ENCODE peak calls at places on chromosomes 16 and 17, in five cellular contexts. E, L, U, F and X are unnamed samples.

GRCh38 chr16:73371584-73372319 is 323.8 kb upstream of the ZFHX3 start:
- DNase-seq in E (no peak), L (no peak), U (no peak), F (no peak), X (no peak)

GRCh38 chr17:9842057-9842758 is 16.5 kb downstream of the GLP2R start:
- DNase-seq in E (peak; percentile 43), L (peak; percentile 27), U (peak; percentile 44), F (no peak), X (no peak)

GRCh38 chr17:47323382-47324223 is at the start of gene EFCAB13:
- DNase-seq in E (peak; percentile 84), L (peak; percentile 90), U (peak; percentile 89), F (peak; percentile 99), X (peak; percentile 85)

GRCh38 chr17:51258756-51259573 is 884 bp downstream of the MBTD1 start:
- DNase-seq in E (peak; percentile 6), L (no peak), U (peak; percentile 11), F (peak; percentile 50), X (no peak)

GRCh38 chr17:1720856-1721386 is 3.6 kb upstream of the WDR81 start:
- DNase-seq in E (peak; percentile 78), L (peak; percentile 72), U (peak; percentile 58), F (peak; percentile 80), X (peak; percentile 78)

GRCh38 chr17:66549312-66549705 is 246.9 kb downstream of the PRKCA start:
- DNase-seq in E (no peak), L (no peak), U (no peak), F (no peak), X (no peak)

GRCh38 chr16:50204426-50205108 is 51.5 kb downstream of the TENT4B start:
- DNase-seq in E (no peak), L (no peak), U (no peak), F (no peak), X (no peak)

GRCh38 chr16:63877401-63877800 is 1244.5 kb downstream of the CDH11 start:
- DNase-seq in E (no peak), L (no peak), U (no peak), F (no peak), X (no peak)

GRCh38 chr16:30397776-30398659 is 2.8 kb downstream of the ZNF48 start:
- DNase-seq in E (no peak), L (no peak), U (no peak), F (no peak), X (no peak)

GRCh38 chr16:77225182-77225581 is 26.0 kb downstream of the SYCE1L start:
- DNase-seq in E (no peak), L (no peak), U (no peak), F (no peak), X (no peak)

GRCh38 chr16:85391769-85392583 is 221.1 kb upstream of the GSE1 start:
- DNase-seq in E (no peak), L (no peak), U (no peak), F (no peak), X (no peak)

GRCh38 chr17:42985225-42985624 is 4.9 kb downstream of the RUNDC1 start:
- DNase-seq in E (no peak), L (no peak), U (no peak), F (no peak), X (no peak)

GRCh38 chr17:43471801-43472200 is 12.0 kb upstream of the DHX8 start:
- DNase-seq in E (no peak), L (no peak), U (no peak), F (no peak), X (no peak)

GRCh38 chr16:66028505-66029216 is 337.8 kb upstream of the CDH5 start:
- DNase-seq in E (peak; percentile 45), L (no peak), U (no peak), F (no peak), X (no peak)

GRCh38 chr17:51423421-51424160 is 163.2 kb downstream of the UTP18 start:
- DNase-seq in E (no peak), L (no peak), U (no peak), F (no peak), X (no peak)

GRCh38 chr16:65884018-65884417 is 482.5 kb upstream of the CDH5 start:
- DNase-seq in E (no peak), L (no peak), U (no peak), F (no peak), X (no peak)

GRCh38 chr17:61219460-61219859 is 180.2 kb upstream of the TBX2 start:
- DNase-seq in E (no peak), L (no peak), U (peak; percentile 27), F (no peak), X (no peak)

GRCh38 chr17:4786111-4786491 is at the start of gene VMO1:
- DNase-seq in E (no peak), L (no peak), U (peak; percentile 28), F (no peak), X (no peak)

GRCh38 chr17:64786337-64786736 is 124.2 kb upstream of the SMURF2 start:
- DNase-seq in E (no peak), L (no peak), U (no peak), F (no peak), X (no peak)

GRCh38 chr17:8365143-8365542 is 11.4 kb downstream of the KRABD2 start:
- DNase-seq in E (no peak), L (no peak), U (no peak), F (no peak), X (no peak)

GRCh38 chr16:77993586-77993985 is 28.8 kb upstream of the CLEC3A start:
- DNase-seq in E (no peak), L (no peak), U (no peak), F (no peak), X (no peak)

GRCh38 chr17:41751288-41751687 is 16.8 kb upstream of the HAP1 start:
- DNase-seq in E (no peak), L (no peak), U (no peak), F (no peak), X (no peak)

GRCh38 chr17:69961488-69962145 is 113.4 kb upstream of the KCNJ16 start:
- DNase-seq in E (no peak), L (peak; percentile 26), U (peak; percentile 11), F (no peak), X (no peak)

GRCh38 chr17:34644941-34645550 is 65.7 kb downstream of the TMEM132E start:
- DNase-seq in E (no peak), L (no peak), U (no peak), F (no peak), X (no peak)

GRCh38 chr16:83994087-83994486 is 26.0 kb downstream of the NECAB2 start:
- DNase-seq in E (peak; percentile 8), L (no peak), U (no peak), F (peak; percentile 36), X (no peak)

GRCh38 chr17:49990921-49991320 is 4.1 kb downstream of the DLX3 start:
- DNase-seq in E (no peak), L (no peak), U (no peak), F (peak; percentile 2), X (no peak)

GRCh38 chr17:49575524-49576120 is at the start of gene NXPH3:
- DNase-seq in E (peak; percentile 44), L (peak; percentile 80), U (peak; percentile 63), F (peak; percentile 98), X (peak; percentile 60)

GRCh38 chr17:65531508-65532431 is 29.7 kb downstream of the AXIN2 start:
- DNase-seq in E (peak; percentile 22), L (peak; percentile 44), U (peak; percentile 43), F (peak; percentile 88), X (peak; percentile 63)

GRCh38 chr16:67182288-67182687 is 1.5 kb downstream of the MATCAP1 start:
- DNase-seq in E (no peak), L (no peak), U (no peak), F (no peak), X (no peak)

GRCh38 chr17:251531-251930 is 70.1 kb upstream of the DOC2B start:
- DNase-seq in E (no peak), L (no peak), U (no peak), F (no peak), X (no peak)

GRCh38 chr17:4534515-4534914 is 20.7 kb downstream of the MYBBP1A start:
- DNase-seq in E (no peak), L (no peak), U (no peak), F (no peak), X (no peak)

GRCh38 chr17:6461246-6461645 is 17.0 kb downstream of the PIMREG start:
- DNase-seq in E (no peak), L (no peak), U (no peak), F (no peak), X (no peak)

GRCh38 chr17:79977711-79978544 is 57.7 kb downstream of the TBC1D16 start:
- DNase-seq in E (no peak), L (no peak), U (no peak), F (no peak), X (no peak)

GRCh38 chr17:17679243-17679642 is 2.0 kb upstream of the RAI1 start:
- DNase-seq in E (no peak), L (no peak), U (no peak), F (no peak), X (no peak)

GRCh38 chr16:80623376-80623775 is 82.6 kb downstream of the DYNLRB2 start:
- DNase-seq in E (no peak), L (no peak), U (no peak), F (no peak), X (no peak)

GRCh38 chr16:9331503-9331902 is 240.1 kb downstream of the HAPSTR1 start:
- DNase-seq in E (no peak), L (no peak), U (no peak), F (no peak), X (no peak)

GRCh38 chr17:14604920-14605599 is 304.2 kb downstream of the HS3ST3B1 start:
- DNase-seq in E (peak; percentile 16), L (no peak), U (peak; percentile 23), F (no peak), X (peak; percentile 30)

GRCh38 chr16:747978-748746 is 7.4 kb upstream of the CIAO3 start:
- DNase-seq in E (no peak), L (no peak), U (peak; percentile 4), F (no peak), X (no peak)
- H3K27me3 ChIP-seq in E (no peaks in the 10 kb centered on the region), L (peaks cover 44% of the 10 kb centered on the region), U (no peaks in the 10 kb centered on the region), F (no peaks in the 10 kb centered on the region), X (no peaks in the 10 kb centered on the region)

DNA sequence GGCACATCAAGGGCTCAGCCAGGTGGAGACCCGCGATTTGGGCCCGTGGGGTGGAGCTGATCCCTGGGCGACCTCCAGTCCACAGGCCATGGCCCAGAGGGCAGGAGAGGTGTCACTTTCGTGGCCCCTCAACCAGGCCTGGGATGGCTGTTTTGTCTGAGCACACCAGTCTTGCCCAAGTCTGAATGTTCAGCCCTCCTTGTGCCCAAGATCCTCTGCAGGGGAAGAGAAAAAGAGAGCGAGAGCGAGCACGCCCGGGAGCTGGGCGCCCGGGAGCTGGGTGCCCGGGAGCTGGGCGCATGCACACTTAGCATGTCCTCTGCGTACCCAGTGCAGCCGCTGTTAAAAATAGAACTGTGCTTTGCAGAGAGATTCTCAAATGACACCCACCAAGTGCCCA is 403.4 kb upstream of the TNRC6C start:
- DNase-seq in E (no peak), L (no peak), U (no peak), F (no peak), X (no peak)
- H3K4me1 ChIP-seq in E (peaks cover 15% of the 10 kb centered on the region), L (no peaks in the 10 kb centered on the region), U (peaks cover 5% of the 10 kb centered on the region), F (no peaks in the 10 kb centered on the region), X (no peaks in the 10 kb centered on the region)

GRCh38 chr16:88634994-88635670 is 3.2 kb upstream of the IL17C start:
- DNase-seq in E (no peak), L (no peak), U (no peak), F (no peak), X (no peak)
- TF ChIP-seq CTCF in E (no peak), L (no peak), U (no peak), F (peak; percentile 14), X (no peak)

GRCh38 chr17:77872714-77873517 is 85.6 kb upstream of the TNRC6C start:
- DNase-seq in E (no peak), L (no peak), U (no peak), F (no peak), X (no peak)
- H3K27me3 ChIP-seq in E (no peaks in the 10 kb centered on the region), L (peaks cover 18% of the 10 kb centered on the region), U (no peaks in the 10 kb centered on the region), F (peaks cover 2% of the 10 kb centered on the region), X (no peaks in the 10 kb centered on the region)